ENCODE peak calls at places on chromosomes 7 and 10, in ten cellular contexts. E, G, Y, P, N, W, I, J, K and L are unnamed samples.

GRCh38 chr7:23357190-23358093 is 58.3 kb downstream of the MALSU1 start:
- DNase-seq in E (peak), G (peak), Y (no peak), P (no peak), N (peak), W (no peak), I (peak), J (no peak), K (no peak), L (no peak)

GRCh38 chr10:78375854-78376785 is 342.5 kb downstream of the RPS24 start:
- DNase-seq in E (no peak), G (no peak), Y (no peak), P (no peak), N (no peak), W (peak), I (no peak), J (no peak), K (no peak), L (no peak)

GRCh38 chr7:42227931-42228591 is 8.9 kb downstream of the GLI3 start:
- DNase-seq in E (peak), G (peak), Y (no peak), P (no peak), N (no peak), W (peak), I (no peak), J (no peak), K (no peak), L (no peak)

GRCh38 chr10:53601260-53601875 is 828.8 kb upstream of the MBL2 start:
- DNase-seq in E (peak), G (peak), Y (no peak), P (no peak), N (peak), W (no peak), I (peak), J (no peak), K (no peak), L (no peak)

GRCh38 chr7:39621261-39621660 is 2.1 kb upstream of the RALA start:
- DNase-seq in E (peak), G (peak), Y (peak), P (no peak), N (peak), W (no peak), I (peak), J (no peak), K (no peak), L (peak)

GRCh38 chr7:48660482-48660881 is 263.9 kb upstream of the CDC14C start:
- DNase-seq in E (no peak), G (no peak), Y (no peak), P (no peak), N (no peak), W (no peak), I (no peak), J (no peak), K (no peak), L (no peak)

GRCh38 chr7:66140924-66141323 is 26.3 kb downstream of the CRCP start:
- DNase-seq in E (peak), G (peak), Y (peak), P (no peak), N (peak), W (peak), I (peak), J (no peak), K (peak), L (peak)

GRCh38 chr7:22120391-22121053 is 174.8 kb upstream of the CDCA7L start:
- DNase-seq in E (no peak), G (no peak), Y (no peak), P (no peak), N (no peak), W (no peak), I (no peak), J (no peak), K (no peak), L (no peak)

GRCh38 chr7:87878208-87878735 is 2.0 kb downstream of the DBF4 start:
- DNase-seq in E (peak), G (no peak), Y (no peak), P (no peak), N (peak), W (no peak), I (peak), J (no peak), K (no peak), L (no peak)

GRCh38 chr10:14736043-14736442 is 38.7 kb downstream of the FAM107B start:
- DNase-seq in E (no peak), G (no peak), Y (no peak), P (no peak), N (no peak), W (no peak), I (no peak), J (no peak), K (no peak), L (no peak)

GRCh38 chr10:101932182-101932581 is 88.6 kb upstream of the KCNIP2 start:
- DNase-seq in E (no peak), G (peak), Y (no peak), P (no peak), N (no peak), W (no peak), I (no peak), J (no peak), K (no peak), L (no peak)

GRCh38 chr7:143205560-143206293 is 16.1 kb upstream of the TAS2R40 start:
- DNase-seq in E (no peak), G (no peak), Y (no peak), P (no peak), N (peak), W (no peak), I (no peak), J (no peak), K (no peak), L (no peak)

GRCh38 chr10:6924166-6924565 is 344.1 kb upstream of the PRKCQ start:
- DNase-seq in E (no peak), G (peak), Y (peak), P (no peak), N (peak), W (no peak), I (peak), J (no peak), K (no peak), L (no peak)

GRCh38 chr7:129664029-129665012 is 52.8 kb downstream of the NRF1 start:
- DNase-seq in E (peak), G (peak), Y (no peak), P (no peak), N (peak), W (no peak), I (peak), J (no peak), K (no peak), L (peak)

GRCh38 chr10:78865931-78866717 is 202.6 kb upstream of the ZMIZ1 start:
- DNase-seq in E (no peak), G (no peak), Y (no peak), P (no peak), N (no peak), W (no peak), I (no peak), J (no peak), K (no peak), L (no peak)

GRCh38 chr7:17713584-17713983 is 226.7 kb downstream of the SNX13 start:
- DNase-seq in E (no peak), G (no peak), Y (no peak), P (no peak), N (no peak), W (no peak), I (no peak), J (no peak), K (no peak), L (no peak)

GRCh38 chr10:29411666-29412335 is 122.9 kb downstream of the LYZL1 start:
- DNase-seq in E (no peak), G (no peak), Y (no peak), P (no peak), N (no peak), W (no peak), I (no peak), J (no peak), K (no peak), L (no peak)

GRCh38 chr10:116127296-116127695 is 145.7 kb downstream of the GFRA1 start:
- DNase-seq in E (no peak), G (no peak), Y (no peak), P (no peak), N (no peak), W (no peak), I (no peak), J (no peak), K (no peak), L (peak)

GRCh38 chr7:92489634-92490033 is 11.9 kb upstream of the ERVW-1 start:
- DNase-seq in E (no peak), G (no peak), Y (no peak), P (no peak), N (peak), W (no peak), I (no peak), J (no peak), K (peak), L (no peak)

GRCh38 chr7:150974468-150975391 is 3.4 kb downstream of the KCNH2 start:
- DNase-seq in E (peak), G (no peak), Y (peak), P (peak), N (no peak), W (peak), I (no peak), J (no peak), K (peak), L (no peak)

GRCh38 chr7:129890090-129890489 is 62.7 kb downstream of the UBE2H start:
- DNase-seq in E (no peak), G (no peak), Y (no peak), P (no peak), N (no peak), W (no peak), I (no peak), J (no peak), K (no peak), L (no peak)

GRCh38 chr10:77351386-77351785 is 286.2 kb downstream of the KCNMA1 start:
- DNase-seq in E (peak), G (no peak), Y (peak), P (no peak), N (no peak), W (no peak), I (peak), J (no peak), K (no peak), L (peak)

GRCh38 chr10:63783882-63784281 is 262.7 kb downstream of the REEP3 start:
- DNase-seq in E (no peak), G (no peak), Y (no peak), P (no peak), N (no peak), W (no peak), I (no peak), J (no peak), K (no peak), L (no peak)

GRCh38 chr10:132434405-132435005 is 37.5 kb downstream of the PWWP2B start:
- DNase-seq in E (no peak), G (no peak), Y (no peak), P (no peak), N (no peak), W (no peak), I (no peak), J (no peak), K (peak), L (no peak)

GRCh38 chr7:98216941-98217622 is 5.8 kb downstream of the BHLHA15 start:
- DNase-seq in E (no peak), G (no peak), Y (no peak), P (no peak), N (no peak), W (no peak), I (no peak), J (no peak), K (peak), L (no peak)

GRCh38 chr7:12683678-12684077 is 3.8 kb upstream of the ARL4A start:
- DNase-seq in E (peak), G (peak), Y (no peak), P (no peak), N (peak), W (no peak), I (peak), J (no peak), K (no peak), L (no peak)

GRCh38 chr10:52965938-52966401 is 193.4 kb upstream of the MBL2 start:
- DNase-seq in E (no peak), G (no peak), Y (no peak), P (no peak), N (no peak), W (no peak), I (no peak), J (no peak), K (no peak), L (no peak)

GRCh38 chr10:49332333-49332732 is 33.4 kb downstream of the C10orf71 start:
- DNase-seq in E (no peak), G (no peak), Y (no peak), P (no peak), N (no peak), W (no peak), I (no peak), J (no peak), K (no peak), L (peak)

GRCh38 chr7:159022238-159022993 is 122.3 kb downstream of the VIPR2 start:
- DNase-seq in E (peak), G (no peak), Y (no peak), P (no peak), N (no peak), W (no peak), I (no peak), J (no peak), K (no peak), L (no peak)

GRCh38 chr7:40470111-40470736 is 335.4 kb downstream of the SUGCT start:
- DNase-seq in E (peak), G (no peak), Y (no peak), P (no peak), N (no peak), W (no peak), I (peak), J (no peak), K (no peak), L (peak)

GRCh38 chr10:132628966-132629900 is 91.6 kb downstream of the INPP5A start:
- DNase-seq in E (peak), G (no peak), Y (no peak), P (no peak), N (no peak), W (no peak), I (no peak), J (no peak), K (no peak), L (no peak)

GRCh38 chr7:26485421-26486019 is 193.9 kb downstream of the SNX10 start:
- DNase-seq in E (peak), G (no peak), Y (no peak), P (no peak), N (no peak), W (no peak), I (no peak), J (no peak), K (no peak), L (no peak)